ENCODE peak calls at places on chromosomes 13 and 19, in nine cellular contexts. One of them, this sample, is unnamed.
A peak's percentile ranks its signal among the peaks of the same experiment; 100 is the strongest.

GRCh38 chr13:22210134-22210930 is 539.5 kb downstream of the FGF9 start:
- DNase-seq in lower lobe of right lung: no peak
- DNase-seq in left ventricle myocardium inferior: no peak
- DNase-seq in GM10248: no peak
- DNase-seq in omental fat pad: no peak
- DNase-seq in mucosa of descending colon: no peak
- DNase-seq in neural crest cell: no peak
- DNase-seq in mesothelial cell of epicardium: no peak
- DNase-seq in tibial nerve: no peak
- DNase-seq in this sample: no peak

GRCh38 chr13:62524498-62524897 is 1108.8 kb upstream of the PCDH20 start:
- DNase-seq in lower lobe of right lung: no peak
- DNase-seq in left ventricle myocardium inferior: no peak
- DNase-seq in GM10248: no peak
- DNase-seq in omental fat pad: no peak
- DNase-seq in mucosa of descending colon: no peak
- DNase-seq in neural crest cell: no peak
- DNase-seq in mesothelial cell of epicardium: no peak
- DNase-seq in tibial nerve: no peak
- DNase-seq in this sample: no peak

GRCh38 chr13:102293723-102294122 is 108.1 kb downstream of the FGF14 start:
- DNase-seq in lower lobe of right lung: no peak
- DNase-seq in left ventricle myocardium inferior: no peak
- DNase-seq in GM10248: no peak
- DNase-seq in omental fat pad: no peak
- DNase-seq in mucosa of descending colon: no peak
- DNase-seq in neural crest cell: no peak
- DNase-seq in mesothelial cell of epicardium: no peak
- DNase-seq in tibial nerve: no peak
- DNase-seq in this sample: no peak

GRCh38 chr13:42777476-42777875 is 3.9 kb upstream of the FAM216B start:
- DNase-seq in lower lobe of right lung: no peak
- DNase-seq in left ventricle myocardium inferior: no peak
- DNase-seq in GM10248: no peak
- DNase-seq in omental fat pad: no peak
- DNase-seq in mucosa of descending colon: no peak
- DNase-seq in neural crest cell: no peak
- DNase-seq in mesothelial cell of epicardium: no peak
- DNase-seq in tibial nerve: no peak
- DNase-seq in this sample: no peak

GRCh38 chr13:21032656-21033055 is 28.7 kb downstream of the LATS2 start:
- DNase-seq in lower lobe of right lung: no peak
- DNase-seq in left ventricle myocardium inferior: no peak
- DNase-seq in GM10248: no peak
- DNase-seq in omental fat pad: no peak
- DNase-seq in mucosa of descending colon: no peak
- DNase-seq in neural crest cell: no peak
- DNase-seq in mesothelial cell of epicardium: no peak
- DNase-seq in tibial nerve: no peak
- DNase-seq in this sample: no peak

GRCh38 chr13:63110431-63110830 is 1694.8 kb upstream of the PCDH20 start:
- DNase-seq in lower lobe of right lung: no peak
- DNase-seq in left ventricle myocardium inferior: no peak
- DNase-seq in GM10248: no peak
- DNase-seq in omental fat pad: no peak
- DNase-seq in mucosa of descending colon: no peak
- DNase-seq in neural crest cell: no peak
- DNase-seq in mesothelial cell of epicardium: no peak
- DNase-seq in tibial nerve: no peak
- DNase-seq in this sample: no peak

GRCh38 chr19:49057636-49058234 is at the start of gene CGB7:
- DNase-seq in lower lobe of right lung: peak; percentile 84
- DNase-seq in left ventricle myocardium inferior: peak; percentile 78
- DNase-seq in GM10248: no peak
- DNase-seq in omental fat pad: peak; percentile 43
- DNase-seq in mucosa of descending colon: peak; percentile 87
- DNase-seq in neural crest cell: peak; percentile 68
- DNase-seq in mesothelial cell of epicardium: no peak
- DNase-seq in tibial nerve: peak; percentile 29
- DNase-seq in this sample: peak; percentile 64

GRCh38 chr13:99589575-99589974 is 88.3 kb downstream of the TM9SF2 start:
- DNase-seq in lower lobe of right lung: no peak
- DNase-seq in left ventricle myocardium inferior: no peak
- DNase-seq in GM10248: no peak
- DNase-seq in omental fat pad: no peak
- DNase-seq in mucosa of descending colon: no peak
- DNase-seq in neural crest cell: no peak
- DNase-seq in mesothelial cell of epicardium: no peak
- DNase-seq in tibial nerve: no peak
- DNase-seq in this sample: no peak

GRCh38 chr13:65926750-65927171 is 1303.4 kb downstream of the PCDH9 start:
- DNase-seq in lower lobe of right lung: no peak
- DNase-seq in left ventricle myocardium inferior: peak; percentile 38
- DNase-seq in GM10248: no peak
- DNase-seq in omental fat pad: no peak
- DNase-seq in mucosa of descending colon: peak; percentile 41
- DNase-seq in neural crest cell: no peak
- DNase-seq in mesothelial cell of epicardium: no peak
- DNase-seq in tibial nerve: no peak
- DNase-seq in this sample: peak; percentile 67

GRCh38 chr13:112674412-112675383 is 15.1 kb upstream of the ATP11A start:
- DNase-seq in lower lobe of right lung: peak; percentile 14
- DNase-seq in left ventricle myocardium inferior: no peak
- DNase-seq in GM10248: no peak
- DNase-seq in omental fat pad: no peak
- DNase-seq in mucosa of descending colon: no peak
- DNase-seq in neural crest cell: no peak
- DNase-seq in mesothelial cell of epicardium: no peak
- DNase-seq in tibial nerve: no peak
- DNase-seq in this sample: no peak

GRCh38 chr13:110209950-110210603 is 96.9 kb downstream of the COL4A1 start:
- DNase-seq in lower lobe of right lung: no peak
- DNase-seq in left ventricle myocardium inferior: no peak
- DNase-seq in GM10248: no peak
- DNase-seq in omental fat pad: no peak
- DNase-seq in mucosa of descending colon: no peak
- DNase-seq in neural crest cell: no peak
- DNase-seq in mesothelial cell of epicardium: no peak
- DNase-seq in tibial nerve: no peak
- DNase-seq in this sample: no peak

GRCh38 chr19:41994994-41995958 is 1.2 kb upstream of the ATP1A3 start:
- DNase-seq in lower lobe of right lung: no peak
- DNase-seq in left ventricle myocardium inferior: no peak
- DNase-seq in GM10248: no peak
- DNase-seq in omental fat pad: no peak
- DNase-seq in mucosa of descending colon: no peak
- DNase-seq in neural crest cell: no peak
- DNase-seq in mesothelial cell of epicardium: no peak
- DNase-seq in tibial nerve: no peak
- DNase-seq in this sample: no peak

GRCh38 chr13:113178070-113178895 is 19.8 kb downstream of the PROZ start:
- DNase-seq in lower lobe of right lung: no peak
- DNase-seq in left ventricle myocardium inferior: no peak
- DNase-seq in GM10248: no peak
- DNase-seq in omental fat pad: no peak
- DNase-seq in mucosa of descending colon: no peak
- DNase-seq in neural crest cell: no peak
- DNase-seq in mesothelial cell of epicardium: no peak
- DNase-seq in tibial nerve: no peak
- DNase-seq in this sample: no peak

GRCh38 chr19:44576843-44577565 is 36.4 kb upstream of the IGSF23 start:
- DNase-seq in lower lobe of right lung: peak; percentile 59
- DNase-seq in left ventricle myocardium inferior: no peak
- DNase-seq in GM10248: no peak
- DNase-seq in omental fat pad: no peak
- DNase-seq in mucosa of descending colon: no peak
- DNase-seq in neural crest cell: no peak
- DNase-seq in mesothelial cell of epicardium: no peak
- DNase-seq in tibial nerve: no peak
- DNase-seq in this sample: peak; percentile 53

GRCh38 chr19:1901940-1902404 is 3.2 kb upstream of the ADAT3 start:
- DNase-seq in lower lobe of right lung: peak; percentile 78
- DNase-seq in left ventricle myocardium inferior: peak; percentile 39
- DNase-seq in GM10248: no peak
- DNase-seq in omental fat pad: no peak
- DNase-seq in mucosa of descending colon: peak; percentile 35
- DNase-seq in neural crest cell: no peak
- DNase-seq in mesothelial cell of epicardium: no peak
- DNase-seq in tibial nerve: peak; percentile 38
- DNase-seq in this sample: peak; percentile 55

DNA sequence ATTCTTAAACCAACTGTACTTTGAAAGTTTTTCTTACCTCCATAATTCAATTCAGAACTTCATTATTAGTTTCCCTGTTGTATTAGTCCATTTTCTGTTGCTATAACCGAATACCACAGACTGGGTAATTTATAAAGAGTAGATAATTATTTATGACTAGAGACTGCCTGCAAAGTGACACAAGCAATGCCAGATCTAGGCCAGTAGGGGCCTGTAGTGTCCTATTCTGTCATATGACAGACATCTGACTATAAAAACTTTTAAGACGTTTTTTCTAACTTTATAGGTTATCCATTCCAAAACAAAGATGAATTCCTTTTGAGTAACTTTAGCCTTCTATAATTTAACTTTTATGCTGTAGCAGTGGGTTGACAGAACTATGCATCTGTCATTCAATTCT is 2783.8 kb downstream of the PCDH9 start:
- DNase-seq in lower lobe of right lung: no peak
- DNase-seq in left ventricle myocardium inferior: no peak
- DNase-seq in GM10248: no peak
- DNase-seq in omental fat pad: no peak
- DNase-seq in mucosa of descending colon: no peak
- DNase-seq in neural crest cell: no peak
- DNase-seq in mesothelial cell of epicardium: no peak
- DNase-seq in tibial nerve: no peak
- DNase-seq in this sample: no peak
- TF ChIP-seq CTCF in lower lobe of right lung: no peak
- TF ChIP-seq CTCF in left ventricle myocardium inferior: no peak
- TF ChIP-seq CTCF in GM10248: no peak
- TF ChIP-seq CTCF in omental fat pad: no peak
- TF ChIP-seq CTCF in mucosa of descending colon: no peak
- TF ChIP-seq CTCF in neural crest cell: peak; percentile 64
- TF ChIP-seq CTCF in mesothelial cell of epicardium: no peak
- TF ChIP-seq CTCF in tibial nerve: no peak
- TF ChIP-seq CTCF in this sample: no peak

DNA sequence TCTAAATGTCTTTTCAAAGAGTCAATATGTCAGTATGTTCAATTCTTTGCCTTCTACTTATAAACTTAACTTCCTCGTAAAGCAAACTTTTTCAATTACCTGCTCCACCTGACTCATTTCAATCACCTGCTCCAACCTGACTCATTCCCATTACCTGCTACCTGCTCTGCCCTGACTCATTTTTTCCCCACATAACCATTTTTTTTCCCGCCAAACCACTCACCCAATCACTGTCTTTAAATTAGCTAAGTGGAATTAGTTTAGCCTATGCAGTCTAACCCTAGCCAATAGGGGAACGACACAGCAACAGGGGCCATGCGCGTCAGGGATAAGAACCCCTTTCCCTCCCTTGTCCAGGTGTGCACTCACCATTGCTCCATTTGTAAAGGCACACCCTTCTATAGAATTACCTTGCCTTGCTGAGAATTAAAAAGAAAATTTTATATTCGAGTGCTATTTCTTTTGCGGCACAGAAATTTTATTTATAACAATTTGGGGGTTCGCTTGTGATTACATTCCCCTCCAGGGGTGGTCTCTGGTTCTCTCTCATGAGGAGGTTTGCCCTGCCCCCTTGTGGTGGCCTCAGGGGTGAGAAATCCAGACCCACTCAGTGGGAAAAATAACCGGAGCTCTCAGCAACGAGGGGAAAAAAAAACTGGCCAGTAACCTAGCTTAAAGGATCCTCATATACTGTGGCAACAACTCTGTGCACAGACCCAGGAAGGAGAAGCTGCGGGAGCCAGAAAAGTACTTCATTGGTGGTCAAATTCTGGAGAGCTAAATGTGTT is 193.1 kb downstream of the ZNF486 start:
- DNase-seq in lower lobe of right lung: no peak
- DNase-seq in left ventricle myocardium inferior: no peak
- DNase-seq in GM10248: no peak
- DNase-seq in omental fat pad: no peak
- DNase-seq in mucosa of descending colon: no peak
- DNase-seq in neural crest cell: peak; percentile 26
- DNase-seq in mesothelial cell of epicardium: no peak
- DNase-seq in tibial nerve: no peak
- DNase-seq in this sample: no peak
- TF ChIP-seq CTCF in lower lobe of right lung: peak; percentile 26
- TF ChIP-seq CTCF in left ventricle myocardium inferior: peak; percentile 37
- TF ChIP-seq CTCF in GM10248: no peak
- TF ChIP-seq CTCF in omental fat pad: no peak
- TF ChIP-seq CTCF in mucosa of descending colon: no peak
- TF ChIP-seq CTCF in neural crest cell: peak; percentile 49
- TF ChIP-seq CTCF in mesothelial cell of epicardium: peak; percentile 45
- TF ChIP-seq CTCF in tibial nerve: no peak
- TF ChIP-seq CTCF in this sample: peak; percentile 35

GRCh38 chr19:796692-797527 is at the start of gene PTBP1:
- DNase-seq in lower lobe of right lung: peak; percentile 100
- DNase-seq in left ventricle myocardium inferior: peak; percentile 100
- DNase-seq in GM10248: peak; percentile 99
- DNase-seq in omental fat pad: peak; percentile 93
- DNase-seq in mucosa of descending colon: peak; percentile 99
- DNase-seq in neural crest cell: peak; percentile 97
- DNase-seq in mesothelial cell of epicardium: peak; percentile 99
- DNase-seq in tibial nerve: peak; percentile 99
- DNase-seq in this sample: peak; percentile 100
- TF ChIP-seq CTCF in lower lobe of right lung: peak; percentile 24
- TF ChIP-seq CTCF in left ventricle myocardium inferior: peak; percentile 39
- TF ChIP-seq CTCF in GM10248: no peak
- TF ChIP-seq CTCF in omental fat pad: no peak
- TF ChIP-seq CTCF in mucosa of descending colon: no peak
- TF ChIP-seq CTCF in neural crest cell: no peak
- TF ChIP-seq CTCF in mesothelial cell of epicardium: peak; percentile 16
- TF ChIP-seq CTCF in tibial nerve: peak; percentile 40
- TF ChIP-seq CTCF in this sample: no peak

GRCh38 chr13:38535271-38535670 is 151.6 kb upstream of the FREM2 start:
- DNase-seq in lower lobe of right lung: no peak
- DNase-seq in left ventricle myocardium inferior: no peak
- DNase-seq in GM10248: no peak
- DNase-seq in omental fat pad: no peak
- DNase-seq in mucosa of descending colon: no peak
- DNase-seq in neural crest cell: no peak
- DNase-seq in mesothelial cell of epicardium: no peak
- DNase-seq in tibial nerve: no peak
- DNase-seq in this sample: no peak

GRCh38 chr13:38527140-38527539 is 159.7 kb upstream of the FREM2 start:
- DNase-seq in lower lobe of right lung: no peak
- DNase-seq in left ventricle myocardium inferior: no peak
- DNase-seq in GM10248: no peak
- DNase-seq in omental fat pad: no peak
- DNase-seq in mucosa of descending colon: no peak
- DNase-seq in neural crest cell: no peak
- DNase-seq in mesothelial cell of epicardium: no peak
- DNase-seq in tibial nerve: no peak
- DNase-seq in this sample: no peak

DNA sequence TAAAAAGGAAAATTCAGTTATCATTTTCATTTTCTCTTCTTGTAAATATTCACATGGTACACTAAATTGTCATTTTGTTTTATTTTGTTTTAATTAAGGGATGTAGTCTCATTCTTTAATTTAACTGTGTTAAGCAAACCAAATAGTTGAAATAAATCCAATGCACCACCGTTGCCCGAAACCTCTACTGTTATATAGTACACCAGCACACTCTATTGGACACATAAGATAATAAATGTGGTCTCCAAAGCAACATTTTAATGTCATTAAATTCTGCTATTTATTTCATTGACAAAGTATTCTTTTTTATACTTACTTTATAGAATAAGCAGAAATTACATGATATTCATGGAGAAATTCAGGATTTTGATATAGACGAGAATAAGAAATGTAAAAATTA is 156.4 kb upstream of the FREM2 start:
- DNase-seq in lower lobe of right lung: no peak
- DNase-seq in left ventricle myocardium inferior: no peak
- DNase-seq in GM10248: no peak
- DNase-seq in omental fat pad: no peak
- DNase-seq in mucosa of descending colon: no peak
- DNase-seq in neural crest cell: no peak
- DNase-seq in mesothelial cell of epicardium: no peak
- DNase-seq in tibial nerve: no peak
- DNase-seq in this sample: no peak
- TF ChIP-seq CTCF in lower lobe of right lung: no peak
- TF ChIP-seq CTCF in left ventricle myocardium inferior: peak; percentile 58
- TF ChIP-seq CTCF in GM10248: peak; percentile 49
- TF ChIP-seq CTCF in omental fat pad: no peak
- TF ChIP-seq CTCF in mucosa of descending colon: no peak
- TF ChIP-seq CTCF in neural crest cell: peak; percentile 62
- TF ChIP-seq CTCF in mesothelial cell of epicardium: peak; percentile 41
- TF ChIP-seq CTCF in tibial nerve: no peak
- TF ChIP-seq CTCF in this sample: no peak